ENCODE peak calls at places on chromosomes 2 and 18, in nine cellular contexts. S is stimulated activated CD4-positive, alpha-beta T cell treated with anti-CD3 and anti-CD28 coated beads, Interleukin-12 subunit alpha, Interleukin-12 subunit beta, amount 100 ng/mL, for 48 hours; M is stimulated activated CD8-positive, alpha-beta memory T cell treated with anti-CD3 and anti-CD28 coated beads, Interleukin-4, amount 100 ng/mL, for 24 hours; E is HFFc6; F is ELF-1; I is OCI-LY7; Z is fibroblast of pulmonary artery; K is MG63; N is K562. T is an unnamed sample.

GRCh38 chr18:48923746-48924580 is 26.8 kb downstream of the SMAD7 start:
- DNase-seq in S (no peak), M (no peak), E (peak; percentile 76), F (peak; percentile 23), I (no peak), Z (peak; percentile 56), K (no peak), N (no peak), T (no peak)

GRCh38 chr2:36740031-36740430 is 43.5 kb downstream of the VIT start:
- DNase-seq in S (no peak), M (no peak), E (no peak), F (no peak), I (no peak), Z (no peak), K (no peak), N (no peak), T (no peak)

GRCh38 chr2:188607501-188607900 is 315.8 kb downstream of the GULP1 start:
- DNase-seq in S (no peak), M (no peak), E (no peak), F (no peak), I (no peak), Z (no peak), K (no peak), N (peak; percentile 47), T (no peak)

GRCh38 chr18:45221363-45221762 is 393.9 kb upstream of the SLC14A2 start:
- DNase-seq in S (no peak), M (no peak), E (peak; percentile 62), F (no peak), I (no peak), Z (peak; percentile 3), K (peak; percentile 2), N (no peak), T (no peak)

GRCh38 chr2:23386422-23387220 is 1.6 kb downstream of the KLHL29 start:
- DNase-seq in S (no peak), M (no peak), E (no peak), F (peak; percentile 49), I (no peak), Z (peak; percentile 21), K (peak; percentile 31), N (no peak), T (no peak)

GRCh38 chr2:172403881-172404470 is 23.4 kb upstream of the ITGA6 start:
- DNase-seq in S (no peak), M (no peak), E (no peak), F (no peak), I (no peak), Z (no peak), K (no peak), N (no peak), T (no peak)

GRCh38 chr2:180366481-180366880 is 359.4 kb upstream of the CWC22 start:
- DNase-seq in S (no peak), M (no peak), E (no peak), F (no peak), I (no peak), Z (no peak), K (no peak), N (no peak), T (no peak)

GRCh38 chr2:74458957-74459290 is 686 bp downstream of the WBP1 start:
- DNase-seq in S (no peak), M (no peak), E (no peak), F (no peak), I (no peak), Z (no peak), K (no peak), N (no peak), T (no peak)

GRCh38 chr2:193695367-193695766 is 1500.6 kb upstream of the TMEFF2 start:
- DNase-seq in S (no peak), M (no peak), E (no peak), F (no peak), I (peak; percentile 10), Z (peak; percentile 81), K (peak; percentile 5), N (peak; percentile 1), T (no peak)

GRCh38 chr2:2286592-2286991 is 44.5 kb downstream of the MYT1L start:
- DNase-seq in S (no peak), M (no peak), E (no peak), F (no peak), I (no peak), Z (no peak), K (no peak), N (no peak), T (no peak)

GRCh38 chr2:230872151-230872967 is 7.6 kb downstream of the ITM2C start:
- DNase-seq in S (no peak), M (no peak), E (no peak), F (peak; percentile 53), I (no peak), Z (no peak), K (no peak), N (no peak), T (peak; percentile 53)

GRCh38 chr2:71069376-71069775 is 928 bp downstream of the NAGK start:
- DNase-seq in S (no peak), M (no peak), E (peak; percentile 31), F (no peak), I (no peak), Z (no peak), K (no peak), N (no peak), T (no peak)

GRCh38 chr2:37809525-37809924 is 115.6 kb upstream of the RMDN2 start:
- DNase-seq in S (no peak), M (no peak), E (peak; percentile 62), F (no peak), I (no peak), Z (peak; percentile 77), K (no peak), N (peak; percentile 10), T (no peak)

GRCh38 chr18:32237024-32237423 is 47.2 kb downstream of the MEP1B start:
- DNase-seq in S (no peak), M (no peak), E (no peak), F (no peak), I (no peak), Z (no peak), K (no peak), N (no peak), T (no peak)

GRCh38 chr2:95297088-95297487 is at the start of gene KCNIP3:
- DNase-seq in S (no peak), M (no peak), E (no peak), F (no peak), I (no peak), Z (no peak), K (peak; percentile 41), N (no peak), T (no peak)

GRCh38 chr2:19955544-19956422 is 34.1 kb downstream of the WDR35 start:
- DNase-seq in S (peak; percentile 3), M (peak; percentile 7), E (peak; percentile 71), F (peak; percentile 53), I (peak; percentile 72), Z (peak; percentile 85), K (peak; percentile 60), N (peak; percentile 84), T (no peak)

GRCh38 chr2:73985318-73986084 is 791 bp downstream of the TET3 start:
- DNase-seq in S (no peak), M (peak; percentile 75), E (no peak), F (peak; percentile 34), I (peak; percentile 69), Z (no peak), K (no peak), N (peak; percentile 55), T (peak; percentile 80)

GRCh38 chr2:168178520-168178919 is 68.9 kb downstream of the STK39 start:
- DNase-seq in S (no peak), M (no peak), E (no peak), F (no peak), I (no peak), Z (no peak), K (no peak), N (no peak), T (no peak)

GRCh38 chr2:20578266-20578894 is 72.5 kb downstream of the HS1BP3 start:
- DNase-seq in S (no peak), M (no peak), E (no peak), F (no peak), I (no peak), Z (no peak), K (no peak), N (no peak), T (no peak)

GRCh38 chr2:170716851-170717598 is 1.9 kb downstream of the SP5 start:
- DNase-seq in S (no peak), M (no peak), E (no peak), F (peak; percentile 91), I (no peak), Z (peak; percentile 27), K (no peak), N (no peak), T (no peak)

GRCh38 chr2:43542285-43542933 is 53.4 kb downstream of the THADA start:
- DNase-seq in S (no peak), M (no peak), E (peak; percentile 58), F (no peak), I (peak; percentile 62), Z (peak; percentile 79), K (no peak), N (peak; percentile 38), T (no peak)

T was measured in cardiac septum.